ENCODE peak calls at places on chromosomes 11 and 22, in eight cellular contexts. S, K, Q, V, G, P, X and W are unnamed samples.
A peak's percentile ranks its signal among the peaks of the same experiment; 100 is the strongest.

GRCh38 chr22:40067639-40068038 is 72.9 kb downstream of the FAM83F start:
- DNase-seq in S (no peak), K (no peak), Q (no peak), V (no peak), G (no peak), P (no peak), X (no peak), W (no peak)

GRCh38 chr11:67371549-67372231 is 1.7 kb downstream of the CLCF1 start:
- DNase-seq in S (peak; percentile 74), K (peak; percentile 41), Q (peak; percentile 57), V (no peak), G (peak; percentile 52), P (peak; percentile 80), X (peak; percentile 82), W (no peak)

GRCh38 chr11:13169709-13170108 is 107.9 kb upstream of the BMAL1 start:
- DNase-seq in S (peak; percentile 58), K (peak; percentile 45), Q (peak; percentile 42), V (peak; percentile 76), G (no peak), P (no peak), X (no peak), W (peak; percentile 42)

GRCh38 chr11:121154473-121154872 is 53.4 kb downstream of the TECTA start:
- DNase-seq in S (no peak), K (no peak), Q (no peak), V (no peak), G (no peak), P (no peak), X (no peak), W (no peak)

GRCh38 chr11:86365566-86365965 is 9.1 kb upstream of the CCDC81 start:
- DNase-seq in S (no peak), K (no peak), Q (no peak), V (no peak), G (no peak), P (no peak), X (no peak), W (no peak)

GRCh38 chr11:16743478-16743877 is 5.0 kb downstream of the C11orf58 start:
- DNase-seq in S (no peak), K (no peak), Q (no peak), V (no peak), G (no peak), P (no peak), X (no peak), W (no peak)

GRCh38 chr11:47863189-47863892 is 15.2 kb upstream of the NUP160 start:
- DNase-seq in S (no peak), K (peak; percentile 91), Q (peak; percentile 94), V (no peak), G (no peak), P (no peak), X (peak; percentile 59), W (no peak)

GRCh38 chr11:83070878-83071640 is 638 bp downstream of the RAB30 start:
- DNase-seq in S (no peak), K (peak; percentile 21), Q (no peak), V (no peak), G (no peak), P (peak; percentile 29), X (no peak), W (no peak)

GRCh38 chr11:65113361-65113756 is 1.7 kb downstream of the TM7SF2 start:
- DNase-seq in S (no peak), K (no peak), Q (no peak), V (no peak), G (no peak), P (no peak), X (no peak), W (no peak)

GRCh38 chr11:66022401-66023185 is 3.7 kb downstream of the CATSPER1 start:
- DNase-seq in S (peak; percentile 72), K (peak; percentile 18), Q (peak; percentile 87), V (no peak), G (peak; percentile 65), P (peak; percentile 82), X (peak; percentile 79), W (no peak)